ENCODE peak calls at places on chromosome 18, in ten cellular contexts. X is mammary epithelial cell, S is keratinocyte, T is HL-60, J is neural crest cell, Y is kidney, G is AG10803, A is kidney epithelial cell, V is endothelial cell, F is stomach. O is an unnamed sample.
A peak's percentile ranks its signal among the peaks of the same experiment; 100 is the strongest.

GRCh38 chr18:78130232-78131195 is 849.1 kb upstream of the SALL3 start:
- DNase-seq in X (no peak), S (no peak), T (no peak), J (no peak), Y (no peak), G (no peak), A (no peak), V (no peak), F (no peak), O (no peak)

GRCh38 chr18:13611058-13611615 is 115.2 kb downstream of the FAM210A start:
- DNase-seq in X (no peak), S (no peak), T (no peak), J (no peak), Y (no peak), G (peak; percentile 64), A (no peak), V (peak; percentile 21), F (no peak), O (no peak)

GRCh38 chr18:62809900-62810299 is 94.6 kb downstream of the PHLPP1 start:
- DNase-seq in X (no peak), S (no peak), T (no peak), J (no peak), Y (no peak), G (no peak), A (no peak), V (no peak), F (no peak), O (no peak)

GRCh38 chr18:42564761-42565160 is 550.7 kb downstream of the RIT2 start:
- DNase-seq in X (no peak), S (no peak), T (no peak), J (no peak), Y (no peak), G (no peak), A (no peak), V (no peak), F (no peak), O (no peak)

GRCh38 chr18:22822024-22822423 is 111.1 kb upstream of the RBBP8 start:
- DNase-seq in X (peak; percentile 81), S (no peak), T (no peak), J (no peak), Y (no peak), G (peak; percentile 71), A (peak; percentile 67), V (no peak), F (no peak), O (no peak)

GRCh38 chr18:3703732-3704176 is 253.8 kb downstream of the TGIF1 start:
- DNase-seq in X (peak; percentile 39), S (no peak), T (peak; percentile 78), J (peak; percentile 56), Y (no peak), G (peak; percentile 59), A (no peak), V (peak; percentile 62), F (peak; percentile 76), O (peak; percentile 18)

GRCh38 chr18:22434973-22435608 is 17.4 kb upstream of the CTAGE1 start:
- DNase-seq in X (peak; percentile 90), S (no peak), T (no peak), J (no peak), Y (no peak), G (peak; percentile 74), A (peak; percentile 44), V (no peak), F (no peak), O (no peak)

GRCh38 chr18:32019251-32019943 is 772 bp downstream of the RNF125 start:
- DNase-seq in X (peak; percentile 47), S (no peak), T (peak; percentile 67), J (peak; percentile 4), Y (peak; percentile 84), G (peak; percentile 8), A (no peak), V (peak; percentile 44), F (peak; percentile 49), O (no peak)

GRCh38 chr18:75090336-75090735 is 118.6 kb downstream of the PTGR3 start:
- DNase-seq in X (no peak), S (no peak), T (no peak), J (no peak), Y (no peak), G (no peak), A (no peak), V (no peak), F (no peak), O (no peak)

GRCh38 chr18:46019956-46020355 is 52.1 kb downstream of the PSTPIP2 start:
- DNase-seq in X (no peak), S (no peak), T (no peak), J (no peak), Y (no peak), G (peak; percentile 37), A (no peak), V (no peak), F (no peak), O (no peak)

GRCh38 chr18:4593895-4594294 is 138.8 kb upstream of the DLGAP1 start:
- DNase-seq in X (no peak), S (no peak), T (no peak), J (no peak), Y (no peak), G (no peak), A (no peak), V (no peak), F (no peak), O (no peak)

GRCh38 chr18:50947899-50948298 is 19.9 kb upstream of the ELAC1 start:
- DNase-seq in X (peak; percentile 19), S (no peak), T (no peak), J (no peak), Y (no peak), G (no peak), A (no peak), V (no peak), F (no peak), O (peak; percentile 3)

GRCh38 chr18:69216390-69216789 is 184.3 kb upstream of the DOK6 start:
- DNase-seq in X (no peak), S (no peak), T (no peak), J (no peak), Y (no peak), G (no peak), A (no peak), V (no peak), F (no peak), O (no peak)

GRCh38 chr18:13471971-13472628 is 253.5 kb downstream of the LDLRAD4 start:
- DNase-seq in X (no peak), S (no peak), T (no peak), J (peak; percentile 46), Y (no peak), G (no peak), A (no peak), V (no peak), F (no peak), O (no peak)

GRCh38 chr18:7977897-7978296 is 410.8 kb downstream of the PTPRM start:
- DNase-seq in X (no peak), S (no peak), T (no peak), J (no peak), Y (no peak), G (no peak), A (no peak), V (no peak), F (no peak), O (no peak)

GRCh38 chr18:74518456-74519315 is 15.6 kb upstream of the CNDP1 start:
- DNase-seq in X (no peak), S (no peak), T (no peak), J (no peak), Y (no peak), G (no peak), A (no peak), V (no peak), F (peak; percentile 16), O (no peak)

GRCh38 chr18:29501952-29502351 is 1325.0 kb upstream of the CDH2 start:
- DNase-seq in X (peak; percentile 87), S (peak; percentile 73), T (no peak), J (no peak), Y (no peak), G (peak; percentile 43), A (peak; percentile 25), V (no peak), F (no peak), O (no peak)

GRCh38 chr18:8279348-8279747 is 329.9 kb upstream of the RAB12 start:
- DNase-seq in X (no peak), S (no peak), T (no peak), J (no peak), Y (no peak), G (no peak), A (no peak), V (no peak), F (no peak), O (no peak)

GRCh38 chr18:36460854-36461253 is 163.3 kb downstream of the FHOD3 start:
- DNase-seq in X (no peak), S (no peak), T (no peak), J (no peak), Y (peak; percentile 59), G (no peak), A (no peak), V (no peak), F (no peak), O (no peak)

GRCh38 chr18:48769006-48769646 is 181.6 kb downstream of the SMAD7 start:
- DNase-seq in X (no peak), S (no peak), T (no peak), J (no peak), Y (peak; percentile 50), G (no peak), A (no peak), V (no peak), F (no peak), O (no peak)
- TF ChIP-seq CTCF in X (no peak), S (no peak), T (no peak), J (no peak), Y (no peak), G (no peak), A (no peak), V (no peak), F (no peak), O (peak; percentile 1)

DNA sequence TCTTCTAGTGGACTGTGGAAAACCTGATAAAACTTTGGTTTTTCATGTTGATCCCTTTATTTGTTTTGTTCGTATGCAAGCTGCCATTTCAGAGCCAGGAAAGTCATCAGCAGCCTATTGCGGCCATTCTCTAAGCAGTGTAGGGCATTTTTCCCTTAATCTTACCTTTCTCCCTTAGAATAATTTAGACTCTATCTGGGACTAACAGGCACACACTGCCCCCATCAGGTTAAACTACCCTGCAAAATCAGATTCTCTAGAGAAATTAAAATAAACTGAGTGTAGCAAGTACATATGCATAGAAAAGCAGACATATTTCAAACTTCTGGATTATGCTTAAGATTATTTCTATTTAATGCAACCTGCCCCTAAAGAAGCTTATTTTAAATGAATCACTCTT is 347.4 kb downstream of the METTL4 start:
- DNase-seq in X (peak; percentile 50), S (no peak), T (peak; percentile 41), J (peak; percentile 18), Y (no peak), G (peak; percentile 11), A (no peak), V (peak; percentile 28), F (no peak), O (no peak)
- TF ChIP-seq CTCF in X (peak; percentile 71), S (peak; percentile 52), T (peak; percentile 21), J (peak; percentile 76), Y (peak; percentile 46), G (peak; percentile 56), A (peak; percentile 53), V (peak; percentile 26), F (peak; percentile 31), O (peak; percentile 71)

GRCh38 chr18:80023173-80023572 is 11.1 kb upstream of the RBFA start:
- DNase-seq in X (no peak), S (no peak), T (peak; percentile 54), J (no peak), Y (no peak), G (no peak), A (no peak), V (no peak), F (no peak), O (no peak)
- TF ChIP-seq CTCF in X (peak; percentile 25), S (peak; percentile 19), T (peak; percentile 15), J (peak; percentile 58), Y (no peak), G (peak; percentile 24), A (peak; percentile 18), V (peak; percentile 70), F (no peak), O (no peak)

GRCh38 chr18:9661564-9661963 is 46.5 kb upstream of the RAB31 start:
- DNase-seq in X (no peak), S (no peak), T (no peak), J (no peak), Y (no peak), G (no peak), A (no peak), V (no peak), F (no peak), O (no peak)
- TF ChIP-seq CTCF in X (peak; percentile 54), S (peak; percentile 33), T (no peak), J (no peak), Y (no peak), G (peak; percentile 55), A (no peak), V (no peak), F (no peak), O (peak; percentile 34)

O was measured in AG09319.